ENCODE peak calls at places on chromosomes 12 and 14, in nine cellular contexts. J is activated gamma-delta T cell treated with anti-CD3 and anti-CD28 coated beads, Interleukin-2, amount 50 U/mL, for 16 hours; Y is Caco-2; O is AG09319; G is MCF 10A; H is endothelial cell of umbilical vein; V is M059J; R is ACHN; I is left cardiac atrium. W is an unnamed sample.

GRCh38 chr12:3925621-3926020 is 52.4 kb upstream of the PARP11 start:
- DNase-seq in J (no peak), Y (no peak), O (no peak), G (no peak), H (no peak), V (no peak), R (no peak), I (no peak), W (no peak)

GRCh38 chr12:132323171-132324010 is 6.0 kb downstream of the GALNT9 start:
- DNase-seq in J (no peak), Y (no peak), O (no peak), G (no peak), H (no peak), V (no peak), R (no peak), I (no peak), W (no peak)

GRCh38 chr14:38824691-38825090 is 278.3 kb downstream of the SEC23A start:
- DNase-seq in J (no peak), Y (no peak), O (no peak), G (no peak), H (no peak), V (peak; percentile 36), R (no peak), I (no peak), W (no peak)

GRCh38 chr14:83416476-83416875 is 1882.8 kb upstream of the SEL1L start:
- DNase-seq in J (no peak), Y (no peak), O (no peak), G (no peak), H (no peak), V (no peak), R (no peak), I (no peak), W (no peak)

GRCh38 chr12:120668091-120668796 is 18.7 kb upstream of the MLEC start:
- DNase-seq in J (no peak), Y (no peak), O (no peak), G (no peak), H (no peak), V (no peak), R (no peak), I (no peak), W (no peak)

GRCh38 chr12:50589650-50590435 is 85.1 kb downstream of the DIP2B start:
- DNase-seq in J (no peak), Y (no peak), O (no peak), G (no peak), H (peak; percentile 63), V (peak; percentile 96), R (no peak), I (no peak), W (peak; percentile 75)

GRCh38 chr14:100467046-100467750 is 120.0 kb downstream of the BEGAIN start:
- DNase-seq in J (no peak), Y (no peak), O (no peak), G (no peak), H (no peak), V (no peak), R (no peak), I (no peak), W (no peak)

GRCh38 chr14:47442206-47442605 is 233.2 kb downstream of the MDGA2 start:
- DNase-seq in J (no peak), Y (peak; percentile 59), O (no peak), G (peak; percentile 62), H (peak; percentile 4), V (peak; percentile 42), R (peak; percentile 91), I (no peak), W (no peak)

GRCh38 chr14:74647834-74648361 is 35.9 kb upstream of the LTBP2 start:
- DNase-seq in J (no peak), Y (no peak), O (no peak), G (peak; percentile 78), H (peak; percentile 29), V (no peak), R (no peak), I (no peak), W (no peak)

GRCh38 chr12:34602213-34602940 is 580.1 kb downstream of the ALG10 start:
- DNase-seq in J (no peak), Y (no peak), O (no peak), G (no peak), H (no peak), V (no peak), R (no peak), I (no peak), W (no peak)

GRCh38 chr12:1518763-1519516 is 75.4 kb downstream of the FBXL14 start:
- DNase-seq in J (no peak), Y (no peak), O (peak; percentile 23), G (peak; percentile 95), H (peak; percentile 41), V (peak; percentile 95), R (peak; percentile 78), I (no peak), W (no peak)

GRCh38 chr12:16076553-16076952 is 165.4 kb downstream of the DERA start:
- DNase-seq in J (no peak), Y (no peak), O (no peak), G (peak; percentile 69), H (no peak), V (peak; percentile 39), R (peak; percentile 76), I (no peak), W (no peak)

GRCh38 chr14:61125314-61126082 is 144.5 kb downstream of the SLC38A6 start:
- DNase-seq in J (no peak), Y (no peak), O (no peak), G (no peak), H (no peak), V (no peak), R (no peak), I (no peak), W (no peak)

GRCh38 chr12:50192908-50193307 is 25.7 kb upstream of the CERS5 start:
- DNase-seq in J (no peak), Y (no peak), O (no peak), G (no peak), H (peak; percentile 78), V (no peak), R (no peak), I (no peak), W (peak; percentile 83)

GRCh38 chr14:73026243-73026844 is 562 bp downstream of the ZFYVE1 start:
- DNase-seq in J (no peak), Y (no peak), O (no peak), G (no peak), H (no peak), V (no peak), R (no peak), I (no peak), W (peak; percentile 17)

GRCh38 chr14:36504805-36505192 is 15.2 kb downstream of the NKX2-1 start:
- DNase-seq in J (no peak), Y (no peak), O (no peak), G (no peak), H (no peak), V (no peak), R (no peak), I (no peak), W (no peak)

GRCh38 chr14:30462358-30462757 is 96.6 kb upstream of the G2E3 start:
- DNase-seq in J (no peak), Y (no peak), O (no peak), G (no peak), H (no peak), V (no peak), R (no peak), I (no peak), W (no peak)

GRCh38 chr14:100394886-100395672 is 71.9 kb downstream of the SLC25A47 start:
- DNase-seq in J (no peak), Y (no peak), O (no peak), G (no peak), H (no peak), V (no peak), R (no peak), I (no peak), W (no peak)

GRCh38 chr12:132723015-132723763 is 12.5 kb downstream of the PGAM5 start:
- DNase-seq in J (no peak), Y (no peak), O (no peak), G (no peak), H (no peak), V (no peak), R (no peak), I (peak; percentile 67), W (no peak)

GRCh38 chr12:131076791-131077747 is 123.4 kb downstream of the ADGRD1 start:
- DNase-seq in J (no peak), Y (no peak), O (no peak), G (no peak), H (no peak), V (no peak), R (no peak), I (no peak), W (no peak)

GRCh38 chr12:79874665-79875064 is 60.2 kb downstream of the PPP1R12A start:
- DNase-seq in J (no peak), Y (no peak), O (no peak), G (no peak), H (no peak), V (no peak), R (no peak), I (no peak), W (no peak)

GRCh38 chr12:56632701-56633464 is 2.8 kb upstream of the BAZ2A start:
- DNase-seq in J (no peak), Y (no peak), O (no peak), G (no peak), H (no peak), V (no peak), R (no peak), I (no peak), W (no peak)

GRCh38 chr14:68305738-68306137 is 486.2 kb downstream of the RAD51B start:
- DNase-seq in J (no peak), Y (no peak), O (no peak), G (no peak), H (no peak), V (no peak), R (no peak), I (no peak), W (no peak)

GRCh38 chr14:36662543-36663403 is 1.1 kb downstream of the PAX9 start:
- DNase-seq in J (no peak), Y (no peak), O (no peak), G (peak; percentile 57), H (no peak), V (peak; percentile 43), R (no peak), I (no peak), W (no peak)

GRCh38 chr14:42110167-42110566 is 503.5 kb downstream of the LRFN5 start:
- DNase-seq in J (no peak), Y (no peak), O (peak; percentile 15), G (peak; percentile 56), H (no peak), V (peak; percentile 13), R (peak; percentile 53), I (no peak), W (no peak)

GRCh38 chr12:452667-453210 is 7.0 kb upstream of the B4GALNT3 start:
- DNase-seq in J (peak; percentile 30), Y (no peak), O (no peak), G (no peak), H (no peak), V (no peak), R (no peak), I (no peak), W (no peak)

GRCh38 chr12:120115692-120116442 is 686 bp downstream of the RAB35 start:
- DNase-seq in J (no peak), Y (peak; percentile 68), O (no peak), G (peak; percentile 47), H (peak; percentile 37), V (peak; percentile 34), R (peak; percentile 73), I (peak; percentile 50), W (peak; percentile 29)

GRCh38 chr14:91349481-91350074 is 68.0 kb downstream of the CCDC88C start:
- DNase-seq in J (peak; percentile 65), Y (no peak), O (no peak), G (no peak), H (no peak), V (no peak), R (no peak), I (no peak), W (no peak)